ENCODE peak calls at places on chromosomes 16 and 17, in five cellular contexts. One of them, this sample, is unnamed.

GRCh38 chr16:23194497-23195221 is 12.1 kb downstream of the SCNN1G start:
- DNase-seq in neural progenitor cell: no peak
- DNase-seq in tibial artery: no peak
- DNase-seq in lung: no peak
- DNase-seq in cardiac muscle cell: no peak
- DNase-seq in this sample: no peak

GRCh38 chr16:69711115-69711740 is 15.1 kb downstream of the NQO1 start:
- DNase-seq in lung: peak; percentile 81
- DNase-seq in neural progenitor cell: no peak
- DNase-seq in tibial artery: no peak
- DNase-seq in cardiac muscle cell: no peak
- DNase-seq in this sample: no peak

GRCh38 chr16:58118801-58119508 is 10.2 kb downstream of the CFAP20 start:
- DNase-seq in neural progenitor cell: no peak
- DNase-seq in lung: no peak
- DNase-seq in tibial artery: no peak
- DNase-seq in cardiac muscle cell: peak; percentile 33
- DNase-seq in this sample: no peak

GRCh38 chr17:28509784-28510183 is 3.6 kb downstream of the FOXN1 start:
- DNase-seq in neural progenitor cell: no peak
- DNase-seq in lung: no peak
- DNase-seq in tibial artery: peak; percentile 24
- DNase-seq in cardiac muscle cell: no peak
- DNase-seq in this sample: no peak

GRCh38 chr17:29111816-29112499 is 68.2 kb downstream of the MYO18A start:
- DNase-seq in tibial artery: peak; percentile 43
- DNase-seq in lung: peak; percentile 71
- DNase-seq in neural progenitor cell: peak; percentile 77
- DNase-seq in cardiac muscle cell: peak; percentile 72
- DNase-seq in this sample: peak; percentile 82

GRCh38 chr17:82970067-82970466 is 109.3 kb upstream of the METRNL start:
- DNase-seq in neural progenitor cell: no peak
- DNase-seq in lung: no peak
- DNase-seq in cardiac muscle cell: no peak
- DNase-seq in tibial artery: no peak
- DNase-seq in this sample: no peak

GRCh38 chr17:37779554-37779953 is 34.7 kb upstream of the HNF1B start:
- DNase-seq in cardiac muscle cell: no peak
- DNase-seq in neural progenitor cell: no peak
- DNase-seq in tibial artery: no peak
- DNase-seq in lung: no peak
- DNase-seq in this sample: no peak

GRCh38 chr16:75494696-75495601 is at the start of gene CHST6:
- DNase-seq in neural progenitor cell: peak; percentile 84
- DNase-seq in tibial artery: no peak
- DNase-seq in cardiac muscle cell: peak; percentile 73
- DNase-seq in lung: no peak
- DNase-seq in this sample: peak; percentile 56

GRCh38 chr16:24409045-24409444 is 130.3 kb upstream of the RBBP6 start:
- DNase-seq in lung: no peak
- DNase-seq in neural progenitor cell: peak; percentile 42
- DNase-seq in tibial artery: no peak
- DNase-seq in cardiac muscle cell: peak; percentile 3
- DNase-seq in this sample: no peak

GRCh38 chr17:7612294-7612640 is 2.4 kb downstream of the FXR2 start:
- DNase-seq in cardiac muscle cell: no peak
- DNase-seq in neural progenitor cell: no peak
- DNase-seq in lung: no peak
- DNase-seq in tibial artery: no peak
- DNase-seq in this sample: no peak

GRCh38 chr16:88688013-88688778 is 1.9 kb upstream of the SNAI3 start:
- DNase-seq in cardiac muscle cell: no peak
- DNase-seq in tibial artery: no peak
- DNase-seq in neural progenitor cell: peak; percentile 47
- DNase-seq in lung: no peak
- DNase-seq in this sample: peak; percentile 61

GRCh38 chr17:1730345-1731193 is 6.1 kb downstream of the WDR81 start:
- DNase-seq in lung: peak; percentile 66
- DNase-seq in cardiac muscle cell: no peak
- DNase-seq in neural progenitor cell: no peak
- DNase-seq in tibial artery: peak; percentile 90
- DNase-seq in this sample: peak; percentile 65

GRCh38 chr16:11682655-11683096 is 14.4 kb downstream of the SNN start:
- DNase-seq in neural progenitor cell: no peak
- DNase-seq in cardiac muscle cell: no peak
- DNase-seq in tibial artery: no peak
- DNase-seq in lung: no peak
- DNase-seq in this sample: no peak

GRCh38 chr17:82875418-82875856 is 35.6 kb upstream of the ZNF750 start:
- DNase-seq in lung: peak; percentile 74
- DNase-seq in cardiac muscle cell: no peak
- DNase-seq in tibial artery: no peak
- DNase-seq in neural progenitor cell: peak; percentile 67
- DNase-seq in this sample: no peak

GRCh38 chr17:56699186-56699895 is 105.8 kb downstream of the NOG start:
- DNase-seq in neural progenitor cell: peak; percentile 88
- DNase-seq in cardiac muscle cell: peak; percentile 68
- DNase-seq in lung: peak; percentile 58
- DNase-seq in tibial artery: peak; percentile 24
- DNase-seq in this sample: peak; percentile 29

GRCh38 chr16:77652399-77652798 is 69.9 kb upstream of the NUDT7 start:
- DNase-seq in tibial artery: peak; percentile 28
- DNase-seq in cardiac muscle cell: no peak
- DNase-seq in lung: no peak
- DNase-seq in neural progenitor cell: no peak
- DNase-seq in this sample: no peak

GRCh38 chr17:35164716-35165115 is 17.1 kb downstream of the UNC45B start:
- DNase-seq in lung: no peak
- DNase-seq in cardiac muscle cell: no peak
- DNase-seq in neural progenitor cell: no peak
- DNase-seq in tibial artery: no peak
- DNase-seq in this sample: no peak

GRCh38 chr16:85275533-85276249 is 163.4 kb upstream of the CIBAR2 start:
- DNase-seq in neural progenitor cell: peak; percentile 88
- DNase-seq in tibial artery: peak; percentile 67
- DNase-seq in cardiac muscle cell: peak; percentile 76
- DNase-seq in lung: peak; percentile 65
- DNase-seq in this sample: peak; percentile 82

GRCh38 chr17:74351552-74352210 is 10.0 kb downstream of the BTBD17 start:
- DNase-seq in neural progenitor cell: peak; percentile 87
- DNase-seq in tibial artery: no peak
- DNase-seq in cardiac muscle cell: peak; percentile 51
- DNase-seq in lung: no peak
- DNase-seq in this sample: no peak

GRCh38 chr16:81004646-81005353 is 1.9 kb downstream of the CMC2 start:
- DNase-seq in cardiac muscle cell: peak; percentile 67
- DNase-seq in tibial artery: no peak
- DNase-seq in lung: no peak
- DNase-seq in neural progenitor cell: peak; percentile 75
- DNase-seq in this sample: no peak

GRCh38 chr17:64147110-64148016 is 17.4 kb upstream of the ERN1 start:
- DNase-seq in lung: no peak
- DNase-seq in tibial artery: no peak
- DNase-seq in neural progenitor cell: no peak
- DNase-seq in cardiac muscle cell: no peak
- DNase-seq in this sample: no peak

GRCh38 chr17:65039349-65039988 is 17.1 kb downstream of the GNA13 start:
- DNase-seq in lung: no peak
- DNase-seq in neural progenitor cell: no peak
- DNase-seq in cardiac muscle cell: no peak
- DNase-seq in tibial artery: no peak
- DNase-seq in this sample: no peak

GRCh38 chr17:33986088-33986487 is 269.0 kb upstream of the CCL2 start:
- DNase-seq in cardiac muscle cell: no peak
- DNase-seq in lung: no peak
- DNase-seq in neural progenitor cell: no peak
- DNase-seq in tibial artery: no peak
- DNase-seq in this sample: no peak
- H3K36me3 ChIP-seq in cardiac muscle cell: no peaks in the 10 kb centered on the region
- H3K36me3 ChIP-seq in lung: no peaks in the 10 kb centered on the region
- H3K36me3 ChIP-seq in neural progenitor cell: no peaks in the 10 kb centered on the region
- H3K36me3 ChIP-seq in tibial artery: no peaks in the 10 kb centered on the region
- H3K36me3 ChIP-seq in this sample: no peaks in the 10 kb centered on the region

GRCh38 chr17:48051706-48052486 is 3.7 kb downstream of the NFE2L1 start:
- DNase-seq in lung: no peak
- DNase-seq in tibial artery: peak; percentile 81
- DNase-seq in neural progenitor cell: peak; percentile 28
- DNase-seq in cardiac muscle cell: no peak
- DNase-seq in this sample: no peak
- TF ChIP-seq CTCF in lung: no peak
- TF ChIP-seq CTCF in tibial artery: no peak
- TF ChIP-seq CTCF in neural progenitor cell: no peak
- TF ChIP-seq CTCF in cardiac muscle cell: peak; percentile 32
- TF ChIP-seq CTCF in this sample: no peak

GRCh38 chr16:79561729-79562128 is 38.8 kb downstream of the MAF start:
- DNase-seq in neural progenitor cell: no peak
- DNase-seq in cardiac muscle cell: no peak
- DNase-seq in tibial artery: no peak
- DNase-seq in lung: no peak
- DNase-seq in this sample: no peak
- H3K4me1 ChIP-seq in neural progenitor cell: peaks cover 10% of the 10 kb centered on the region
- H3K4me1 ChIP-seq in cardiac muscle cell: peaks cover 3% of the 10 kb centered on the region
- H3K4me1 ChIP-seq in tibial artery: no peaks in the 10 kb centered on the region
- H3K4me1 ChIP-seq in lung: no peaks in the 10 kb centered on the region
- H3K4me1 ChIP-seq in this sample: no peaks in the 10 kb centered on the region

GRCh38 chr16:53282328-53282727 is 151.9 kb upstream of the RBL2 start:
- DNase-seq in cardiac muscle cell: no peak
- DNase-seq in neural progenitor cell: no peak
- DNase-seq in tibial artery: no peak
- DNase-seq in lung: no peak
- DNase-seq in this sample: no peak
- H3K36me3 ChIP-seq in cardiac muscle cell: peaks cover 64% of the 10 kb centered on the region
- H3K36me3 ChIP-seq in neural progenitor cell: peaks cover 28% of the 10 kb centered on the region
- H3K36me3 ChIP-seq in tibial artery: peaks cover 59% of the 10 kb centered on the region
- H3K36me3 ChIP-seq in lung: peaks cover 44% of the 10 kb centered on the region
- H3K36me3 ChIP-seq in this sample: no peaks in the 10 kb centered on the region

DNA sequence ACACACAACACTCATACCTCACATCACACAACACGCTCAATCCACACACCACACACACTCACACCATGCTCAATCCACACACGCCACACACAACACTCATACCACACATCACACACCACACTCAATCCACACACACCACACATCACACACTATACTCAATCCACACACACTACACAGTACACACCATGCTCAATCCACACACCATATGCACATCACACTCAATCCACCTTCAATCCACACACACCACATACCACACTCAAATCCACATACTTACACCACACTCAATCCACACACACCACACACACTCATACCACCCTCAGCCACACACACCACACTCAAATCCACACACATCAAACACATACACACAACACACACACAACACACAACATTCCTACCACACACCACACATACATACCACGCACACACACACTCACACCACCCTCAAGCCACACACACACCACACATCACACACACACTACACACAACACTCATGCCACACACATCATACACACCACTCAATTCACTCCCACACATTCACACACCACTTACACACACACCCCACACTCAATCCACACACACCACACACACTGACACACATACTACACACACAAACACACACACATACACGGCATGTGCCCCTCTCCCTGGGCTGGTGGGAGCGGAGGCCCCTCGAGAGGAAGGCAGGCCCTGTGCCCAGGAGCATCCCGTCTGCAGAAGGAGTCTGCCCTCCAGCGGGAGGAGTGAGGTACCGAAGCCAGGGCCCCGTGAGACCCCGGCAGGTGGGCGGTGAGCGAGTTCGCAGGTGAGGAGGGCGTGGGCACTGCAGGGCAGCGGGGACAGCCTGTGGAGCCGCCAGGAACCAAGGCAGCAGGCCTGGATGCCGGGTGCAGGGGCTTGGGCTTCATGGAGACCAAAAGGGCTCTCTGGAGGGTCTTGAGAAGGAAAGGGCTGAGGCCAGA is 33.1 kb upstream of the RPTOR start:
- DNase-seq in neural progenitor cell: peak; percentile 70
- DNase-seq in lung: no peak
- DNase-seq in cardiac muscle cell: peak; percentile 11
- DNase-seq in tibial artery: no peak
- DNase-seq in this sample: no peak
- TF ChIP-seq CTCF in neural progenitor cell: peak; percentile 58
- TF ChIP-seq CTCF in lung: no peak
- TF ChIP-seq CTCF in cardiac muscle cell: no peak
- TF ChIP-seq CTCF in tibial artery: no peak
- TF ChIP-seq CTCF in this sample: no peak

GRCh38 chr17:81455387-81455786 is 57.2 kb downstream of the ACTG1 start:
- DNase-seq in neural progenitor cell: no peak
- DNase-seq in lung: no peak
- DNase-seq in tibial artery: no peak
- DNase-seq in cardiac muscle cell: no peak
- DNase-seq in this sample: no peak

GRCh38 chr17:81456091-81456490 is 56.5 kb downstream of the ACTG1 start:
- DNase-seq in tibial artery: no peak
- DNase-seq in cardiac muscle cell: no peak
- DNase-seq in lung: no peak
- DNase-seq in neural progenitor cell: no peak
- DNase-seq in this sample: no peak

GRCh38 chr17:81457396-81457795 is 55.2 kb downstream of the ACTG1 start:
- DNase-seq in lung: no peak
- DNase-seq in neural progenitor cell: no peak
- DNase-seq in tibial artery: no peak
- DNase-seq in cardiac muscle cell: no peak
- DNase-seq in this sample: no peak

GRCh38 chr17:81457917-81458555 is 54.6 kb downstream of the ACTG1 start:
- DNase-seq in cardiac muscle cell: no peak
- DNase-seq in lung: no peak
- DNase-seq in neural progenitor cell: no peak
- DNase-seq in tibial artery: no peak
- DNase-seq in this sample: no peak

GRCh38 chr17:81456798-81457197 is 55.8 kb downstream of the ACTG1 start:
- DNase-seq in cardiac muscle cell: peak; percentile 78
- DNase-seq in tibial artery: no peak
- DNase-seq in neural progenitor cell: no peak
- DNase-seq in lung: no peak
- DNase-seq in this sample: no peak
- H3K4me1 ChIP-seq in cardiac muscle cell: peaks cover 17% of the 10 kb centered on the region
- H3K4me1 ChIP-seq in tibial artery: no peaks in the 10 kb centered on the region
- H3K4me1 ChIP-seq in neural progenitor cell: peaks cover 11% of the 10 kb centered on the region
- H3K4me1 ChIP-seq in lung: peaks cover 2% of the 10 kb centered on the region
- H3K4me1 ChIP-seq in this sample: no peaks in the 10 kb centered on the region